ENCODE peak calls at places on chromosomes 7 and 10, in ten cellular contexts. C, U, K, J, W, R, X, Q, H and I are unnamed samples.

GRCh38 chr7:137879357-137880158 is 32.8 kb upstream of the DGKI start:
- DNase-seq in C (no peak), U (no peak), K (peak), J (no peak), W (no peak), R (no peak), X (no peak), Q (no peak), H (no peak), I (no peak)

GRCh38 chr7:24820730-24821044 is 63.4 kb upstream of the GSDME start:
- DNase-seq in C (no peak), U (no peak), K (no peak), J (peak), W (no peak), R (no peak), X (no peak), Q (no peak), H (no peak), I (peak)

GRCh38 chr10:35606423-35606822 is 1.3 kb downstream of the GJD4 start:
- DNase-seq in C (no peak), U (no peak), K (no peak), J (no peak), W (no peak), R (no peak), X (no peak), Q (no peak), H (no peak), I (no peak)

GRCh38 chr7:139867847-139868246 is 38.8 kb downstream of the TBXAS1 start:
- DNase-seq in C (no peak), U (no peak), K (no peak), J (no peak), W (no peak), R (no peak), X (no peak), Q (no peak), H (no peak), I (no peak)

GRCh38 chr7:82443044-82443800 is at the start of gene CACNA2D1:
- DNase-seq in C (no peak), U (no peak), K (peak), J (no peak), W (no peak), R (no peak), X (no peak), Q (no peak), H (no peak), I (no peak)

GRCh38 chr7:20577362-20578069 is 38.0 kb upstream of the ABCB5 start:
- DNase-seq in C (no peak), U (no peak), K (no peak), J (no peak), W (no peak), R (no peak), X (no peak), Q (no peak), H (no peak), I (no peak)

GRCh38 chr7:100472121-100472851 is 6.7 kb downstream of the TSC22D4 start:
- DNase-seq in C (no peak), U (no peak), K (no peak), J (no peak), W (no peak), R (no peak), X (no peak), Q (no peak), H (no peak), I (no peak)

GRCh38 chr10:52818019-52818418 is 45.4 kb upstream of the MBL2 start:
- DNase-seq in C (no peak), U (no peak), K (no peak), J (no peak), W (no peak), R (no peak), X (peak), Q (peak), H (peak), I (peak)

GRCh38 chr10:29611796-29612381 is 22.9 kb downstream of the SVIL start:
- DNase-seq in C (no peak), U (no peak), K (no peak), J (no peak), W (no peak), R (no peak), X (no peak), Q (no peak), H (no peak), I (no peak)

GRCh38 chr7:126698446-126698845 is 554.3 kb downstream of the GRM8 start:
- DNase-seq in C (no peak), U (no peak), K (no peak), J (no peak), W (no peak), R (no peak), X (no peak), Q (no peak), H (no peak), I (peak)

GRCh38 chr7:149689591-149689845 is 83.9 kb downstream of the ZNF467 start:
- DNase-seq in C (no peak), U (no peak), K (no peak), J (no peak), W (no peak), R (no peak), X (no peak), Q (no peak), H (no peak), I (no peak)

GRCh38 chr7:10237306-10237705 is 736.4 kb upstream of the PHF14 start:
- DNase-seq in C (no peak), U (no peak), K (no peak), J (no peak), W (no peak), R (no peak), X (no peak), Q (no peak), H (no peak), I (peak)

GRCh38 chr7:12137283-12137682 is 73.8 kb upstream of the TMEM106B start:
- DNase-seq in C (no peak), U (no peak), K (no peak), J (no peak), W (no peak), R (no peak), X (no peak), Q (no peak), H (no peak), I (no peak)

GRCh38 chr10:125164421-125164820 is 4.1 kb upstream of the CTBP2 start:
- DNase-seq in C (no peak), U (no peak), K (no peak), J (no peak), W (no peak), R (no peak), X (no peak), Q (no peak), H (no peak), I (no peak)

GRCh38 chr10:5466451-5466996 is 32.8 kb downstream of the CALML5 start:
- DNase-seq in C (no peak), U (no peak), K (peak), J (no peak), W (no peak), R (no peak), X (no peak), Q (no peak), H (no peak), I (no peak)

GRCh38 chr7:98514211-98515150 is 102.6 kb upstream of the NPTX2 start:
- DNase-seq in C (no peak), U (peak), K (no peak), J (no peak), W (no peak), R (no peak), X (no peak), Q (no peak), H (no peak), I (no peak)

GRCh38 chr7:74349621-74350020 is 60.4 kb downstream of the CLIP2 start:
- DNase-seq in C (no peak), U (no peak), K (no peak), J (no peak), W (no peak), R (no peak), X (no peak), Q (no peak), H (no peak), I (no peak)

GRCh38 chr7:139737221-139738100 is 40.3 kb downstream of the HIPK2 start:
- DNase-seq in C (no peak), U (no peak), K (peak), J (no peak), W (peak), R (no peak), X (no peak), Q (no peak), H (no peak), I (no peak)

GRCh38 chr10:64733980-64734379 is 1212.8 kb downstream of the REEP3 start:
- DNase-seq in C (no peak), U (no peak), K (no peak), J (no peak), W (no peak), R (no peak), X (no peak), Q (no peak), H (no peak), I (peak)

GRCh38 chr7:73973091-73973490 is 54.9 kb upstream of the ELN start:
- DNase-seq in C (no peak), U (no peak), K (no peak), J (no peak), W (no peak), R (peak), X (no peak), Q (no peak), H (no peak), I (no peak)

GRCh38 chr7:50226669-50227068 is 77.8 kb upstream of the IKZF1 start:
- DNase-seq in C (no peak), U (no peak), K (no peak), J (no peak), W (no peak), R (no peak), X (no peak), Q (no peak), H (no peak), I (no peak)

GRCh38 chr10:34698979-34699378 is 116.1 kb downstream of the PARD3 start:
- DNase-seq in C (no peak), U (no peak), K (peak), J (no peak), W (no peak), R (no peak), X (no peak), Q (no peak), H (no peak), I (peak)

GRCh38 chr7:38123494-38123893 is 54.6 kb upstream of the STARD3NL start:
- DNase-seq in C (no peak), U (no peak), K (no peak), J (no peak), W (no peak), R (no peak), X (no peak), Q (no peak), H (no peak), I (no peak)

GRCh38 chr7:108299251-108300014 is 156.8 kb downstream of the NRCAM start:
- DNase-seq in C (no peak), U (no peak), K (peak), J (no peak), W (no peak), R (no peak), X (no peak), Q (no peak), H (no peak), I (peak)

GRCh38 chr7:14158111-14158510 is 168.6 kb upstream of the ETV1 start:
- DNase-seq in C (no peak), U (no peak), K (no peak), J (no peak), W (no peak), R (no peak), X (no peak), Q (no peak), H (no peak), I (no peak)

GRCh38 chr10:69567920-69568319 is 5.3 kb downstream of the NEUROG3 start:
- DNase-seq in C (no peak), U (no peak), K (peak), J (no peak), W (no peak), R (no peak), X (peak), Q (no peak), H (no peak), I (no peak)

GRCh38 chr7:157561523-157561785 is 224.7 kb downstream of the DNAJB6 start:
- DNase-seq in C (no peak), U (no peak), K (no peak), J (no peak), W (no peak), R (no peak), X (no peak), Q (no peak), H (no peak), I (no peak)

GRCh38 chr10:126397640-126398382 is 9.5 kb upstream of the ADAM12 start:
- DNase-seq in C (no peak), U (no peak), K (peak), J (no peak), W (no peak), R (no peak), X (peak), Q (no peak), H (no peak), I (peak)

GRCh38 chr7:130971297-130971696 is 237.3 kb upstream of the KLF14 start:
- DNase-seq in C (peak), U (no peak), K (no peak), J (no peak), W (no peak), R (no peak), X (no peak), Q (no peak), H (no peak), I (peak)

GRCh38 chr7:114084381-114085312 is 165.8 kb upstream of the PPP1R3A start:
- DNase-seq in C (no peak), U (no peak), K (peak), J (no peak), W (no peak), R (no peak), X (no peak), Q (no peak), H (no peak), I (no peak)

GRCh38 chr7:100189061-100189460 is 11.3 kb downstream of the STAG3 start:
- DNase-seq in C (no peak), U (no peak), K (no peak), J (no peak), W (no peak), R (no peak), X (no peak), Q (no peak), H (no peak), I (no peak)